ENCODE peak calls at places on chromosomes 16 and 17, in six cellular contexts. Q is A549, K is mammary epithelial cell, M is PC-9, D is ovary, P is IMR-90. J is an unnamed sample.

GRCh38 chr16:51161440-51162195 is 10.5 kb upstream of the SALL1 start:
- DNase-seq in Q (no peak), K (no peak), M (no peak), D (no peak), P (peak; percentile 37), J (no peak)

GRCh38 chr16:13517856-13518255 is 402.1 kb upstream of the ERCC4 start:
- DNase-seq in Q (no peak), K (no peak), M (no peak), D (no peak), P (no peak), J (no peak)

GRCh38 chr16:4376126-4376819 is 4.6 kb downstream of the VASN start:
- DNase-seq in Q (no peak), K (no peak), M (no peak), D (peak; percentile 97), P (peak; percentile 84), J (peak; percentile 71)

GRCh38 chr17:65742433-65743312 is 181.2 kb upstream of the AXIN2 start:
- DNase-seq in Q (peak; percentile 37), K (peak; percentile 71), M (peak; percentile 49), D (no peak), P (peak; percentile 87), J (no peak)

GRCh38 chr17:31510273-31511175 is 119.0 kb downstream of the RAB11FIP4 start:
- DNase-seq in Q (no peak), K (no peak), M (no peak), D (no peak), P (peak; percentile 58), J (no peak)

GRCh38 chr16:2472488-2472864 is 1.4 kb downstream of the NTN3 start:
- DNase-seq in Q (no peak), K (no peak), M (no peak), D (no peak), P (no peak), J (no peak)

GRCh38 chr17:78664476-78665384 is 87.5 kb upstream of the DNAH17 start:
- DNase-seq in Q (no peak), K (no peak), M (no peak), D (no peak), P (peak; percentile 23), J (no peak)

GRCh38 chr16:50198802-50199410 is 45.8 kb downstream of the TENT4B start:
- DNase-seq in Q (no peak), K (no peak), M (peak; percentile 44), D (no peak), P (no peak), J (no peak)

GRCh38 chr17:49656247-49656646 is 21.6 kb downstream of the SPOP start:
- DNase-seq in Q (no peak), K (no peak), M (no peak), D (no peak), P (no peak), J (no peak)

GRCh38 chr17:1399366-1399678 is 700 bp downstream of the YWHAE start:
- DNase-seq in Q (no peak), K (no peak), M (no peak), D (no peak), P (no peak), J (no peak)

GRCh38 chr17:64171041-64171440 is 41.1 kb upstream of the ERN1 start:
- DNase-seq in Q (peak; percentile 16), K (peak; percentile 75), M (no peak), D (no peak), P (no peak), J (no peak)

GRCh38 chr17:27598337-27599050 is 32.5 kb upstream of the LGALS9 start:
- DNase-seq in Q (no peak), K (no peak), M (no peak), D (no peak), P (no peak), J (no peak)

GRCh38 chr17:12627177-12627629 is 38.5 kb upstream of the MYOCD start:
- DNase-seq in Q (peak; percentile 100), K (no peak), M (no peak), D (peak; percentile 69), P (peak; percentile 100), J (no peak)

DNA sequence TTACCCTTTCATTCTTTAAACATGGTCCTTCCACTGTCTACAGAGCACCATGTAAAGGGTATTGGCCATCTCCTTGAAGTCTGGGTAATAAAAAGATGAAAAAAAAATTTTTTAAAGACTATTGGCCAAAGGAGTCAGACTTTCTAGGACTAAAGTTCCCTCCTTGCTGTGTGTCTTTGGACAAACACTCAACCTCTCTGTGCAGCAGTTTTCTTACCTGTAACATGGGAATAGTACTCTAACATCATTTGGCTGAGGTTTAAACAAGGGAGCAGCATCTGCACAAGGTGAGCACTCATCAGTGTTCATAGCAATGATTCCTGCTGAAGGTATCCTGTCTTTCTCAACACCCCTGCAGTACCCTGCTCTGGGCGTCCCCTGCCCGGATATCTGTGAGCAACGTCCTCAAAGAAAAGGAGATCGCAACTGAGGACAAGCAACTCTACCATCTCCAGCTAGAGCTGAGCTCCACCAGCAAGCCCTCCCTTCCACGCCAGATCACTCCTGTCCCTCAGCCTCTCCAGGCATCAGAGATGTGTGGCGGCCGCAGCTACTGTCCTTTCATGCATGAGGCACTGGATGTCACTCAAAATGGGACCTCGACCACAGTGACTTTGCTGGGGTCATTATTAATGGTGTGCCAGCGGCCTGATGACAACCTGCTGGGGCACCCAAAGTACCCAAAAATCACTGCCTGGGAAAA is 29.5 kb upstream of the RPH3AL start:
- DNase-seq in Q (no peak), K (no peak), M (no peak), D (no peak), P (no peak), J (no peak)
- H3K4me1 ChIP-seq in Q (peaks cover 51% of the 10 kb centered on the region), K (peaks cover 6% of the 10 kb centered on the region), M (peaks cover 3% of the 10 kb centered on the region), D (peaks cover 8% of the 10 kb centered on the region), P (peaks cover 11% of the 10 kb centered on the region), J (no peaks in the 10 kb centered on the region)

DNA sequence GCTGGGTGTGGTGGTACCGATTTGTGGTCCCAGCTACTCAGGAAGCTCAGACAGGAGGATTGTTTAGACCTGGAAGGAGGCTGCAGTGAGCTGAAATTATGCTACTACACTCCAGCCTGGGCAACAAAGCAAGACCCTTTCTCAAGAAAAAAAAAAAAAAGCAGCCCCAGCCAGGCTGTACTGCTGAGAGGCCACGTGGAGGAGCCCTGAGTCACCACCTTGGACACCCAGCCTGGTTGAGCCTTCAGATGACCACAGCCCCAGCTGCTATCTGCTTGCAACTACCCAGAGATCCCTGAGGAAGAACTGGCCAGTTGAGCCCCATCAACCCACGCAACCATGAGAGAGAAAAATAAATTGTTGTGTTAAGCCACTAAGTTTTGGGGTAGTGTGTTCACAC is 23.6 kb upstream of the GPRC5C start:
- DNase-seq in Q (peak; percentile 78), K (peak; percentile 18), M (peak; percentile 36), D (no peak), P (no peak), J (no peak)
- TF ChIP-seq CTCF in Q (peak; percentile 60), K (no peak), M (peak; percentile 32), D (no peak), P (no peak), J (no peak)

GRCh38 chr16:68078726-68079615 is 6.2 kb upstream of the NFATC3 start:
- DNase-seq in Q (no peak), K (no peak), M (no peak), D (no peak), P (no peak), J (no peak)
- H3K4me1 ChIP-seq in Q (peaks cover 7% of the 10 kb centered on the region), K (peaks cover 7% of the 10 kb centered on the region), M (no peaks in the 10 kb centered on the region), D (peaks cover 9% of the 10 kb centered on the region), P (peaks cover 15% of the 10 kb centered on the region), J (peaks cover under 1% of the 10 kb centered on the region)

GRCh38 chr16:78007121-78007520 is 15.2 kb upstream of the CLEC3A start:
- DNase-seq in Q (no peak), K (no peak), M (no peak), D (no peak), P (no peak), J (no peak)

GRCh38 chr16:78002915-78003538 is 19.3 kb upstream of the CLEC3A start:
- DNase-seq in Q (peak; percentile 87), K (peak; percentile 73), M (peak; percentile 57), D (peak; percentile 65), P (peak; percentile 90), J (peak; percentile 85)

GRCh38 chr16:78004501-78004900 is 17.8 kb upstream of the CLEC3A start:
- DNase-seq in Q (no peak), K (no peak), M (no peak), D (no peak), P (no peak), J (no peak)

GRCh38 chr16:78005881-78006280 is 16.5 kb upstream of the CLEC3A start:
- DNase-seq in Q (peak; percentile 6), K (no peak), M (no peak), D (no peak), P (no peak), J (peak; percentile 22)
- TF ChIP-seq CTCF in Q (peak; percentile 12), K (peak; percentile 26), M (peak; percentile 37), D (no peak), P (peak; percentile 13), J (peak; percentile 30)

DNA sequence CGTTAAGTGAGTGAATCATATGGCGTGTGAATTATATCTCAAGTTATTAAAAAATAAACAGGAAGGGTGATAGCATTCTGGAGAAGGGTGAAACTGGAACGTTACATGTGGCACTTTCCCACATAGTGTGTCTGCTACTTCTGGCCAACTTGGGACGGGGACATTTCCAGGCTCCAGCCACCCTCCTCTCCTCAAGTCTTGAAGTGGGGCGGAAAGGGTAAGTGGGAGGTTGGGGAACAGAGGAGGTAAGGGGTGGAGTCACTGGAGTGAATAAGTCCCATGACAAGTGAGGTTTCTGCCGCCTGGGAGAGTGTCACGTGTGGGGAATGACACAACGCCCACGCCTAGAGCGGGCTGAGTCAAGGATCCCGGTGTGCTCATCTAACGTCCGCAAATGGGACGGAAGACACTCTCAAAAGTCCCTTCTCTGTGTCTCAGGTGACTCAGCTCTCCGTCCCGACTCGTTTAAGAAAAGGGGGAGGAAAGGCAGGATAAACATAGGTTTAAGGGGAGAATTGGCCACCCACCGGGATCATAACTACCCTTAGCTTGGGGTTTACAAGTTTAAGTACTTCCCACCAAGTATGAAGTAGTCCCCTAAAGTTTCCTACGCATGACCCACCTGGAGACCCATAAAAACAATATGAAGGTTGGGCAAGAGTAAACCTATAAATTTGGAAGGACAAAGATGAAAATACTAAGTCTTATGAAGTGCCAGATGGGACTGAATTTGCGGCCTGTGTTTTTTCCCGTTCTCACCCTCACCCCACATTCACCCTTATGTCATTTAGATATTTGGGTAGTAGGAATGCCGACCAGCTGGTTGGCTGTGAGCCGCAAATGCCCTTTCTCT is 1.2 kb upstream of the SPAG9 start:
- DNase-seq in Q (peak; percentile 99), K (peak; percentile 99), M (peak; percentile 99), D (peak; percentile 81), P (peak; percentile 94), J (peak; percentile 44)
- H3K4me1 ChIP-seq in Q (peaks cover 51% of the 10 kb centered on the region), K (peaks cover 30% of the 10 kb centered on the region), M (peaks cover 29% of the 10 kb centered on the region), D (peaks cover 13% of the 10 kb centered on the region), P (peaks cover 6% of the 10 kb centered on the region), J (peaks cover 4% of the 10 kb centered on the region)

DNA sequence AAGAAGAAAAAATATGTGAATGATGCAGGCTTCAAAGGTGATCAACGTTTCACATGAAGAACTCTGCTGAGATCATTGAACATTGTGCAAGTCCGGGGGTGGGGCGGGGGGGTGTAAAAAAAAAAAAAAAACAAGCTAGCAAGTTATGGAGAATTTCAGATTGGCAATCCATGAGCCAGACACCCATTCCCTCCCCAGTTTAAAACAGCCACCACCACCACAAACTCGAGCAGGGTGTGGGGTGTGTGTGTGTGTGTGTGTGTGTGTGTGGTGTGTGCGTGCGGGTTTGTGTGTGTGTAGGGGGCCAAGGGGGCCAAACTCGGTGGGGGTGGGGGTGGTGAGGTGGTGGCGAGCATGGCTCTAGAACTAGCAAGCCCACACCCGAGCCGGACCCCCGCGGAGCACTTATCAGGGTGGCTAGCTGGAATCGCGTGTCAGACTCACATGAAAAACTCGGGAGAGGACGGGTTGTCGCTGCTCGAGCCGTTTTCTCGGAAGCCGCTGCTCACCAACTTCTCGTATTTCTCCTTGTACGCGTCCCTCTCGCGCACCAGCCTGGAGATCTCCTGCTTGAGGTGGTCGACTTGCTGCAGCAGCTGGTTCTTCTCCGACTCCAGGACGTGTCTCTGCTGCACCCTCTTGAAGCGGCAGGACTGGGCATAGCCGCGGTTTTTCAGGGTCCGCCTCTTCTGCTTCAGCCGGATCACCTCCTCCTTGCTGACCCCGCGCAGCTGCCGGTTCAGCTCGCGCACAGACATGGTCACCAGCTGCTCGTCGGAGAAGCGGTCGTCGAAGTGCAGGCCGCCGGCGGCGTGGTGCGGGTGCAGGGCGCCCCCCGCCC is 2.0 kb downstream of the MAF start:
- DNase-seq in Q (peak; percentile 66), K (peak; percentile 64), M (no peak), D (peak; percentile 75), P (no peak), J (no peak)
- TF ChIP-seq CTCF in Q (no peak), K (peak; percentile 48), M (no peak), D (no peak), P (no peak), J (no peak)

J was measured in BE2C.